ENCODE peak calls at places on chromosome 11, in seven cellular contexts. One of them, this sample, is unnamed.

GRCh38 chr11:33778682-33779081 is 4.4 kb upstream of the FBXO3 start:
- DNase-seq in IMR-90: peak
- DNase-seq in HepG2: no peak
- DNase-seq in A549: no peak
- DNase-seq in H1: no peak
- DNase-seq in K562: no peak
- DNase-seq in SK-N-SH: peak
- DNase-seq in this sample: no peak

GRCh38 chr11:123227763-123228488 is 32.9 kb upstream of the CLMP start:
- DNase-seq in SK-N-SH: no peak
- DNase-seq in IMR-90: no peak
- DNase-seq in K562: no peak
- DNase-seq in HepG2: no peak
- DNase-seq in H1: no peak
- DNase-seq in A549: no peak
- DNase-seq in this sample: no peak

GRCh38 chr11:19506803-19507466 is 205.7 kb upstream of the NAV2 start:
- DNase-seq in A549: no peak
- DNase-seq in H1: no peak
- DNase-seq in HepG2: no peak
- DNase-seq in K562: no peak
- DNase-seq in SK-N-SH: no peak
- DNase-seq in IMR-90: no peak
- DNase-seq in this sample: no peak

GRCh38 chr11:128284634-128285033 is 302.7 kb downstream of the ETS1 start:
- DNase-seq in H1: no peak
- DNase-seq in HepG2: no peak
- DNase-seq in K562: no peak
- DNase-seq in IMR-90: no peak
- DNase-seq in SK-N-SH: no peak
- DNase-seq in A549: no peak
- DNase-seq in this sample: no peak

GRCh38 chr11:46345131-46345597 is 2.1 kb upstream of the DGKZ start:
- DNase-seq in IMR-90: no peak
- DNase-seq in A549: no peak
- DNase-seq in H1: no peak
- DNase-seq in K562: peak
- DNase-seq in SK-N-SH: no peak
- DNase-seq in HepG2: no peak
- DNase-seq in this sample: no peak

GRCh38 chr11:88310246-88310645 is 27.3 kb downstream of the CTSC start:
- DNase-seq in IMR-90: peak
- DNase-seq in A549: no peak
- DNase-seq in SK-N-SH: no peak
- DNase-seq in K562: no peak
- DNase-seq in H1: no peak
- DNase-seq in HepG2: no peak
- DNase-seq in this sample: no peak

GRCh38 chr11:44526438-44526837 is 39.0 kb upstream of the CD82 start:
- DNase-seq in K562: no peak
- DNase-seq in H1: no peak
- DNase-seq in SK-N-SH: no peak
- DNase-seq in IMR-90: no peak
- DNase-seq in A549: no peak
- DNase-seq in HepG2: no peak
- DNase-seq in this sample: no peak

GRCh38 chr11:108559904-108560303 is 33.7 kb downstream of the EXPH5 start:
- DNase-seq in H1: no peak
- DNase-seq in IMR-90: peak
- DNase-seq in K562: no peak
- DNase-seq in SK-N-SH: no peak
- DNase-seq in HepG2: no peak
- DNase-seq in A549: no peak
- DNase-seq in this sample: no peak

GRCh38 chr11:46743693-46744339 is 24.8 kb downstream of the F2 start:
- DNase-seq in SK-N-SH: no peak
- DNase-seq in HepG2: no peak
- DNase-seq in IMR-90: peak
- DNase-seq in A549: no peak
- DNase-seq in H1: no peak
- DNase-seq in K562: no peak
- DNase-seq in this sample: no peak

GRCh38 chr11:70169632-70170031 is 33.5 kb upstream of the FADD start:
- DNase-seq in HepG2: no peak
- DNase-seq in IMR-90: no peak
- DNase-seq in SK-N-SH: no peak
- DNase-seq in A549: no peak
- DNase-seq in H1: no peak
- DNase-seq in K562: no peak
- DNase-seq in this sample: no peak

GRCh38 chr11:57527056-57527631 is 3.4 kb downstream of the TIMM10 start:
- DNase-seq in H1: peak
- DNase-seq in A549: peak
- DNase-seq in IMR-90: peak
- DNase-seq in K562: peak
- DNase-seq in SK-N-SH: peak
- DNase-seq in HepG2: peak
- DNase-seq in this sample: no peak

GRCh38 chr11:45022294-45023064 is 71.8 kb upstream of the TP53I11 start:
- DNase-seq in SK-N-SH: no peak
- DNase-seq in H1: no peak
- DNase-seq in HepG2: no peak
- DNase-seq in A549: no peak
- DNase-seq in IMR-90: peak
- DNase-seq in K562: no peak
- DNase-seq in this sample: no peak

GRCh38 chr11:105081412-105082150 is 36.4 kb upstream of the CARD16 start:
- DNase-seq in IMR-90: no peak
- DNase-seq in K562: no peak
- DNase-seq in HepG2: no peak
- DNase-seq in SK-N-SH: no peak
- DNase-seq in H1: peak
- DNase-seq in A549: no peak
- DNase-seq in this sample: no peak

GRCh38 chr11:114883472-114883871 is 205.1 kb downstream of the NXPE2 start:
- DNase-seq in K562: no peak
- DNase-seq in H1: no peak
- DNase-seq in A549: no peak
- DNase-seq in SK-N-SH: no peak
- DNase-seq in IMR-90: no peak
- DNase-seq in HepG2: no peak
- DNase-seq in this sample: no peak
- TF ChIP-seq RFX5 in K562: no peak
- TF ChIP-seq RFX5 in H1: no peak
- TF ChIP-seq RFX5 in A549: no peak
- TF ChIP-seq RFX5 in SK-N-SH: no peak
- TF ChIP-seq RFX5 in IMR-90: no peak
- TF ChIP-seq RFX5 in HepG2: no peak
- TF ChIP-seq RFX5 in this sample: no peak

GRCh38 chr11:67406969-67407699 is 3.3 kb downstream of the TBC1D10C start:
- DNase-seq in H1: no peak
- DNase-seq in A549: no peak
- DNase-seq in HepG2: no peak
- DNase-seq in K562: no peak
- DNase-seq in IMR-90: no peak
- DNase-seq in SK-N-SH: peak
- DNase-seq in this sample: no peak

GRCh38 chr11:67409781-67410368 is 5.6 kb upstream of the CARNS1 start:
- DNase-seq in K562: peak
- DNase-seq in A549: no peak
- DNase-seq in H1: peak
- DNase-seq in HepG2: peak
- DNase-seq in SK-N-SH: no peak
- DNase-seq in IMR-90: no peak
- DNase-seq in this sample: no peak

GRCh38 chr11:67407700-67408163 is 3.8 kb downstream of the TBC1D10C start:
- DNase-seq in HepG2: no peak
- DNase-seq in A549: no peak
- DNase-seq in IMR-90: no peak
- DNase-seq in SK-N-SH: no peak
- DNase-seq in H1: no peak
- DNase-seq in K562: no peak
- DNase-seq in this sample: no peak

GRCh38 chr11:67409261-67409666 is 5.4 kb downstream of the TBC1D10C start:
- DNase-seq in HepG2: no peak
- DNase-seq in K562: no peak
- DNase-seq in A549: no peak
- DNase-seq in SK-N-SH: no peak
- DNase-seq in IMR-90: no peak
- DNase-seq in H1: no peak
- DNase-seq in this sample: no peak

DNA sequence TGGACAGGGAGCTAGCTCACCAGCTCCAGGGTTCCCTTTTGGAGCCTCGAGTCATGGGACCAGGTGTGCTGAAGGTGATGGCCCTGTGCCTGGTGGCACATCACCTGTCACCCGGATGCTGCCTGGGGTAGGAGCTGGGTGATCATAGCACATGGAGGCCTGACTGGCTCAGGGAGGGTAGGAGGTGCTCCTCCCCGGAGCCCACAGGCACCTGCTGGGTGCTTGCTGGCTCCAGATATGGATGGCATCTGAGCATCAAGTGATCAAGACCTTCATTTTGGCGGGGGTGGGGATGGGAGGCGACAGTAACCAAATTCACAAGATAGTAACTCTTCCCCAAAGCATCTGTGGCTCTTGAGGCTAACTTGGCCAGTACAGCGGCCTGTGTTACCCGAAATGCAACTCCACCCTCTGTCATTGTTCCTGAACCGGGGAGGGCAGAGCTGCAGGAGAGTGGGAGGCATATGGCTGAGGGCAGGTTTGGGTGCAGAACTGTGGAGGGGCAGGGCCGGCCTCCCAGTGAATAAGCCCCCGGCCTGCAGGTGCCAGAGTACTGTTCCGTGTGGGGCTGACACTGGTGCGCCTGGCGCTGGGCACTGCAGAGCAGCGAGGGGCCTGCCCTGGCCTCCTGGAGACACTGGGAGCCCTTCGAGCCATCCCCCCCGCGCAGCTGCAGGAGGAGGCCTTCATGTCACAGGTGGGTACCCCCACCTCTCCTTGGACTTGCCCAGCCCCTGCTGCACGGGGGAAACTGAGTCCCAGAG is 4.7 kb downstream of the TBC1D10C start:
- DNase-seq in H1: no peak
- DNase-seq in K562: no peak
- DNase-seq in IMR-90: no peak
- DNase-seq in SK-N-SH: no peak
- DNase-seq in HepG2: no peak
- DNase-seq in A549: no peak
- DNase-seq in this sample: no peak
- TF ChIP-seq RFX5 in H1: no peak
- TF ChIP-seq RFX5 in K562: no peak
- TF ChIP-seq RFX5 in IMR-90: no peak
- TF ChIP-seq RFX5 in SK-N-SH: no peak
- TF ChIP-seq RFX5 in HepG2: no peak
- TF ChIP-seq RFX5 in A549: no peak
- TF ChIP-seq RFX5 in this sample: no peak

DNA sequence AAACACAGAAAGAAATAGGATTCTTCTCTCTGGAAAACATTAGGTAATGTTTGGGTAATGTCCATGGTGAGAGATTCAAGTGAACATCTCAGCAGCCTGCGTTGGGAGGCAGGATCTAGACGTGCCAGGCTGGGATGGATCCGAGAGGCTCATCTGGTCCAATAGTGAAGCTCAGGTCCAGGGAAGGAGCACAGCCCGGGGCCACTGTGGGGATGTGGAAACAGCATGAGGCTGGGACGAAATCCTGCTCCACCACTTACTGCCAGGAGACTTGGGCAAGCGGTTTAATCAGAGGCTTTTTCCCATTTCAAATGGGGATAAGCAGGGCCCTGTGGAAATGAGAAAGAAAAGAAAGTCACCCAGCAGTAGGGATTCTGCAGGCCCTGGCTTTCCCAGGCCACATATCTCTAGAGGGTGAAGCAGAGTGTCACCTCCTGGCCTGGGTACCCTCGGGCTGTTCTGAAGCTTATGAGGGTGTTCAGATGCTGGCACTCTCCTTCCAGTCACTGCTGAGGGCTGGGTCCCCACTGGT is 109.7 kb downstream of the CSNK2A3 start:
- DNase-seq in SK-N-SH: no peak
- DNase-seq in A549: no peak
- DNase-seq in IMR-90: no peak
- DNase-seq in H1: no peak
- DNase-seq in K562: no peak
- DNase-seq in HepG2: no peak
- DNase-seq in this sample: no peak
- TF ChIP-seq RFX5 in SK-N-SH: no peak
- TF ChIP-seq RFX5 in A549: no peak
- TF ChIP-seq RFX5 in IMR-90: no peak
- TF ChIP-seq RFX5 in H1: no peak
- TF ChIP-seq RFX5 in K562: no peak
- TF ChIP-seq RFX5 in HepG2: no peak
- TF ChIP-seq RFX5 in this sample: no peak

GRCh38 chr11:113113801-113114451 is 152.7 kb downstream of the NCAM1 start:
- DNase-seq in K562: no peak
- DNase-seq in IMR-90: no peak
- DNase-seq in SK-N-SH: no peak
- DNase-seq in A549: no peak
- DNase-seq in H1: no peak
- DNase-seq in HepG2: no peak
- DNase-seq in this sample: no peak
- TF ChIP-seq RFX5 in K562: no peak
- TF ChIP-seq RFX5 in IMR-90: no peak
- TF ChIP-seq RFX5 in SK-N-SH: no peak
- TF ChIP-seq RFX5 in A549: no peak
- TF ChIP-seq RFX5 in H1: no peak
- TF ChIP-seq RFX5 in HepG2: no peak
- TF ChIP-seq RFX5 in this sample: no peak

DNA sequence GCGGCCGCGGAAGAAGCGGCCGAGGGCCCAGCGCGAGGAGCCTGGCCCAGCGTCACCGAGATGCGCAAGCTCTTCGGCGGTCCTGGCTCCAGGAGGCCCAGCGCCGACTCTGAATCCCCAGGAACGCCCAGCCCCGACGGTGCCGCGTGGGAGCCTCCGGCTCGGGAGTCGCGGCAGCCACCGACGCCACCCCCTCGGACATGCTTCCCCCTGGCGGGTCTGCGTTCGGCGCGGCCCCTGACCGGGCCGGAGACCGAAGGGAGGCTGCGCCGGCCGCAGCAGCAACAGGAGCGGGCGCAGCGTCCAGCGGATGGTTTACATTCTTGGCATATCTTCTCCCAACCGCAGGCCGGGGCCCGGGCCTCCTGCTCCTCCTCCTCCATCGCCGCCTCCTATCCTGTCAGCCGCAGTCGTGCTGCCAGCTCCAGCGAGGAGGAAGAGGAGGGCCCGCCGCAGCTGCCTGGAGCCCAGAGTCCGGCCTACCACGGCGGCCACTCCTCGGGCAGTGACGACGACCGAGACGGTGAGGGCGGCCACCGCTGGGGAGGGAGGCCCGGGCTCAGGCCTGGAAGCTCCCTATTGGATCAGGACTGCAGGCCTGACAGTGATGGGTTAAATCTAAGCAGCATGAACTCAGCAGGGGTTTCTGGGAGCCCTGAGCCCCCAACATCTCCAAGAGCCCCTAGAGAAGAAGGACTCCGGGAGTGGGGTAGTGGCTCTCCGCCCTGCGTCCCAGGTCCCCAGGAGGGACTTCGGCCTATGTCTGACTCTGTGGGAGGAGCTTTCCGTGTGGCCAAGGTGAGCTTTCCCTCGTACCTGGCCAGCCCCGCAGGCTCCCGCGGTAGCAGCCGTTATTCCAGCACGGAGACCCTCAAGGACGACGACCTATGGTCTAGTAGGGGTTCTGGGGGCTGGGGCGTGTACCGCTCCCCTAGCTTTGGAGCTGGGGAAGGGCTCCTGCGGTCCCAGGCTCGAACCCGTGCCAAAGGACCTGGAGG is 1.2 kb downstream of the ARHGEF17 start:
- DNase-seq in K562: peak
- DNase-seq in A549: peak
- DNase-seq in SK-N-SH: no peak
- DNase-seq in IMR-90: peak
- DNase-seq in HepG2: peak
- DNase-seq in H1: peak
- DNase-seq in this sample: no peak
- TF ChIP-seq RFX5 in K562: no peak
- TF ChIP-seq RFX5 in A549: no peak
- TF ChIP-seq RFX5 in SK-N-SH: no peak
- TF ChIP-seq RFX5 in IMR-90: no peak
- TF ChIP-seq RFX5 in HepG2: no peak
- TF ChIP-seq RFX5 in H1: no peak
- TF ChIP-seq RFX5 in this sample: no peak

This sample was measured in GM12878.